ENCODE peak calls at places on chromosomes 6 and 20, in six cellular contexts. L is HepG2, M is HCT116, V is H1, K is K562, B is GM12878. S is an unnamed sample.

GRCh38 chr6:169967687-169968086 is 216.3 kb downstream of the ERMARD start:
- DNase-seq in L (no peak), M (no peak), V (no peak), K (no peak), B (no peak), S (no peak)

GRCh38 chr20:19392344-19393140 is 180.1 kb downstream of the SLC24A3 start:
- DNase-seq in L (no peak), M (no peak), V (no peak), K (no peak), B (no peak), S (no peak)

GRCh38 chr6:157284738-157285421 is 38.4 kb downstream of the TMEM242 start:
- DNase-seq in L (no peak), M (no peak), V (no peak), K (no peak), B (no peak), S (no peak)

GRCh38 chr6:45986746-45987274 is 28.9 kb downstream of the CLIC5 start:
- DNase-seq in L (no peak), M (no peak), V (no peak), K (no peak), B (no peak), S (no peak)

GRCh38 chr6:44974511-44974910 is 353.6 kb upstream of the RUNX2 start:
- DNase-seq in L (no peak), M (no peak), V (no peak), K (no peak), B (no peak), S (no peak)

GRCh38 chr6:142207265-142207877 is 60.3 kb downstream of the VTA1 start:
- DNase-seq in L (peak; percentile 67), M (peak; percentile 26), V (peak; percentile 63), K (peak; percentile 51), B (no peak), S (peak; percentile 25)

GRCh38 chr6:36306365-36306764 is 30.3 kb downstream of the BNIP5 start:
- DNase-seq in L (no peak), M (no peak), V (no peak), K (no peak), B (no peak), S (no peak)

GRCh38 chr6:129096651-129097290 is 213.8 kb downstream of the LAMA2 start:
- DNase-seq in L (no peak), M (no peak), V (no peak), K (no peak), B (no peak), S (no peak)

GRCh38 chr6:30067460-30068139 is 602 bp downstream of the PPP1R11 start:
- DNase-seq in L (no peak), M (no peak), V (no peak), K (no peak), B (no peak), S (peak; percentile 68)

GRCh38 chr6:40642190-40642589 is 55.0 kb upstream of the LRFN2 start:
- DNase-seq in L (no peak), M (no peak), V (no peak), K (no peak), B (no peak), S (no peak)

GRCh38 chr6:46491201-46491788 is at the start of gene RCAN2:
- DNase-seq in L (peak; percentile 27), M (peak; percentile 29), V (peak; percentile 85), K (no peak), B (no peak), S (peak; percentile 48)

GRCh38 chr6:16929814-16930213 is 168.6 kb upstream of the ATXN1 start:
- DNase-seq in L (no peak), M (no peak), V (no peak), K (no peak), B (no peak), S (no peak)

GRCh38 chr20:32358632-32358882 is 426 bp downstream of the ASXL1 start:
- DNase-seq in L (no peak), M (no peak), V (no peak), K (no peak), B (no peak), S (no peak)

GRCh38 chr6:150046943-150047342 is 21.6 kb upstream of the RAET1L start:
- DNase-seq in L (no peak), M (no peak), V (no peak), K (no peak), B (no peak), S (no peak)

GRCh38 chr20:44203161-44203560 is 7.4 kb downstream of the OSER1 start:
- DNase-seq in L (no peak), M (no peak), V (no peak), K (no peak), B (no peak), S (no peak)

GRCh38 chr20:23503649-23504048 is 12.7 kb downstream of the CST8 start:
- DNase-seq in L (no peak), M (no peak), V (no peak), K (no peak), B (no peak), S (no peak)

GRCh38 chr6:49892280-49892679 is 25.9 kb upstream of the CRISP1 start:
- DNase-seq in L (no peak), M (no peak), V (no peak), K (no peak), B (no peak), S (no peak)

GRCh38 chr6:33806795-33807194 is 3.0 kb upstream of the MLN start:
- DNase-seq in L (no peak), M (no peak), V (no peak), K (no peak), B (no peak), S (no peak)

GRCh38 chr6:153088796-153089195 is 42.3 kb downstream of the RGS17 start:
- DNase-seq in L (peak; percentile 3), M (no peak), V (no peak), K (no peak), B (no peak), S (no peak)

GRCh38 chr6:149383371-149383770 is 16.7 kb upstream of the SUMO4 start:
- DNase-seq in L (no peak), M (no peak), V (no peak), K (no peak), B (no peak), S (no peak)

GRCh38 chr20:52103911-52104545 is 87.6 kb downstream of the ZFP64 start:
- DNase-seq in L (no peak), M (no peak), V (peak; percentile 70), K (no peak), B (no peak), S (peak; percentile 56)

GRCh38 chr6:28269492-28269891 is 2.5 kb downstream of the ZSCAN26 start:
- DNase-seq in L (no peak), M (peak; percentile 64), V (no peak), K (peak; percentile 34), B (no peak), S (no peak)

GRCh38 chr20:25669826-25670422 is 26.7 kb downstream of the ZNF337 start:
- DNase-seq in L (peak; percentile 61), M (no peak), V (no peak), K (no peak), B (no peak), S (no peak)

GRCh38 chr6:159490298-159490937 is 202.6 kb downstream of the SOD2 start:
- DNase-seq in L (no peak), M (no peak), V (no peak), K (no peak), B (no peak), S (no peak)

GRCh38 chr6:170522565-170523183 is 30.4 kb downstream of the PSMB1 start:
- DNase-seq in L (no peak), M (peak; percentile 12), V (no peak), K (no peak), B (no peak), S (peak; percentile 15)

GRCh38 chr6:43442935-43443334 is 12.4 kb downstream of the DLK2 start:
- DNase-seq in L (no peak), M (no peak), V (no peak), K (no peak), B (no peak), S (no peak)

GRCh38 chr6:26216015-26216885 is 129.0 kb downstream of the HFE start:
- DNase-seq in L (peak; percentile 99), M (no peak), V (no peak), K (peak; percentile 86), B (peak; percentile 100), S (no peak)

GRCh38 chr20:44256961-44257360 is 9.9 kb downstream of the GDAP1L1 start:
- DNase-seq in L (no peak), M (no peak), V (no peak), K (no peak), B (no peak), S (no peak)

GRCh38 chr20:57947421-57948176 is 237.8 kb upstream of the PMEPA1 start:
- DNase-seq in L (no peak), M (no peak), V (no peak), K (no peak), B (no peak), S (no peak)

GRCh38 chr20:45052698-45053440 is 48.1 kb downstream of the KCNS1 start:
- DNase-seq in L (no peak), M (no peak), V (no peak), K (no peak), B (peak; percentile 55), S (no peak)

GRCh38 chr6:44339763-44340625 is 2.5 kb upstream of the SPATS1 start:
- DNase-seq in L (no peak), M (no peak), V (no peak), K (no peak), B (no peak), S (no peak)

GRCh38 chr6:27668442-27669275 is 195.8 kb upstream of the ZNF184 start:
- DNase-seq in L (peak; percentile 66), M (peak; percentile 80), V (peak; percentile 95), K (peak; percentile 82), B (no peak), S (no peak)

GRCh38 chr6:34819571-34820480 is 27.9 kb downstream of the BLTP3A start:
- DNase-seq in L (no peak), M (no peak), V (no peak), K (no peak), B (no peak), S (no peak)

GRCh38 chr6:34816635-34817301 is 24.9 kb downstream of the BLTP3A start:
- DNase-seq in L (no peak), M (no peak), V (no peak), K (peak; percentile 37), B (no peak), S (no peak)

GRCh38 chr6:34813028-34813742 is 21.3 kb downstream of the BLTP3A start:
- DNase-seq in L (no peak), M (no peak), V (no peak), K (no peak), B (no peak), S (no peak)

GRCh38 chr6:34817337-34817910 is 25.5 kb downstream of the BLTP3A start:
- DNase-seq in L (no peak), M (no peak), V (no peak), K (no peak), B (no peak), S (no peak)
- H3K4me1 ChIP-seq in L (peaks cover 18% of the 10 kb centered on the region), M (no peaks in the 10 kb centered on the region), V (no peaks in the 10 kb centered on the region), K (peaks cover 7% of the 10 kb centered on the region), B (peaks cover 10% of the 10 kb centered on the region), S (no peaks in the 10 kb centered on the region)

GRCh38 chr20:5465281-5465680 is 148.5 kb upstream of the PROKR2 start:
- DNase-seq in L (no peak), M (no peak), V (no peak), K (no peak), B (no peak), S (no peak)
- TF ChIP-seq YY1 in L (no peak), M (no peak), V (no peak), K (no peak), B (no peak), S (no peak)

GRCh38 chr20:3661836-3662665 is 1.1 kb downstream of the GFRA4 start:
- DNase-seq in L (no peak), M (no peak), V (no peak), K (no peak), B (no peak), S (no peak)
- TF ChIP-seq ZNF274 in L (no peak), M (no peak), V (no peak), K (no peak), B (no peak), S (no peak)

GRCh38 chr6:167840160-167840525 is 13.4 kb downstream of the AFDN start:
- DNase-seq in L (no peak), M (no peak), V (no peak), K (no peak), B (no peak), S (no peak)
- H3K4me1 ChIP-seq in L (peaks cover 60% of the 10 kb centered on the region), M (no peaks in the 10 kb centered on the region), V (peaks cover 2% of the 10 kb centered on the region), K (peaks cover 8% of the 10 kb centered on the region), B (no peaks in the 10 kb centered on the region), S (no peaks in the 10 kb centered on the region)